ENCODE peak calls at places on chromosomes 13 and 19, in eight cellular contexts. L, R, G, V, D, N, W and B are unnamed samples. For H3K4me1, the result is how much of the 10 kb centered on the place peaks cover.

GRCh38 chr19:50490411-50490811 is 13.8 kb upstream of the GARIN5A start:
- DNase-seq in L (no peak), R (no peak), G (no peak), V (no peak), D (no peak), N (no peak), W (no peak), B (no peak)

GRCh38 chr19:31372245-31372781 is 23.1 kb upstream of the TSHZ3 start:
- DNase-seq in L (no peak), R (no peak), G (no peak), V (no peak), D (no peak), N (no peak), W (no peak), B (no peak)

GRCh38 chr13:42814868-42815267 is 33.5 kb downstream of the FAM216B start:
- DNase-seq in L (peak), R (no peak), G (peak), V (no peak), D (no peak), N (no peak), W (no peak), B (no peak)

GRCh38 chr19:38815059-38816001 is 2.6 kb upstream of the LGALS4 start:
- DNase-seq in L (no peak), R (no peak), G (no peak), V (no peak), D (no peak), N (no peak), W (no peak), B (no peak)

GRCh38 chr13:95002126-95002525 is 289.8 kb upstream of the SOX21 start:
- DNase-seq in L (no peak), R (no peak), G (no peak), V (no peak), D (no peak), N (no peak), W (no peak), B (no peak)

GRCh38 chr13:58843567-58843966 is 1212.0 kb downstream of the PCDH17 start:
- DNase-seq in L (no peak), R (no peak), G (no peak), V (no peak), D (no peak), N (no peak), W (no peak), B (no peak)

GRCh38 chr13:79405501-79405830 is 589 bp downstream of the RBM26 start:
- DNase-seq in L (no peak), R (no peak), G (peak), V (no peak), D (no peak), N (no peak), W (no peak), B (no peak)

GRCh38 chr19:54449701-54450069 is 686 bp downstream of the LENG8 start:
- DNase-seq in L (peak), R (no peak), G (no peak), V (no peak), D (no peak), N (no peak), W (no peak), B (no peak)

GRCh38 chr19:19657397-19657783 is 6.1 kb downstream of the ATP13A1 start:
- DNase-seq in L (no peak), R (no peak), G (no peak), V (peak), D (no peak), N (no peak), W (no peak), B (no peak)

GRCh38 chr13:24557121-24557520 is 44.5 kb upstream of the PARP4 start:
- DNase-seq in L (no peak), R (no peak), G (no peak), V (no peak), D (no peak), N (no peak), W (no peak), B (no peak)

GRCh38 chr19:31586282-31586681 is 237.0 kb upstream of the TSHZ3 start:
- DNase-seq in L (peak), R (no peak), G (no peak), V (no peak), D (no peak), N (no peak), W (no peak), B (no peak)

GRCh38 chr13:37065893-37066526 is 6.5 kb upstream of the SUPT20H start:
- DNase-seq in L (no peak), R (no peak), G (no peak), V (no peak), D (no peak), N (no peak), W (no peak), B (no peak)

GRCh38 chr13:37070145-37070695 is 10.7 kb upstream of the SUPT20H start:
- DNase-seq in L (no peak), R (no peak), G (no peak), V (no peak), D (no peak), N (no peak), W (no peak), B (no peak)

GRCh38 chr13:37068962-37069361 is 9.5 kb upstream of the SUPT20H start:
- DNase-seq in L (peak), R (peak), G (no peak), V (no peak), D (no peak), N (no peak), W (no peak), B (no peak)

GRCh38 chr13:37069597-37070103 is 10.2 kb upstream of the SUPT20H start:
- DNase-seq in L (no peak), R (no peak), G (no peak), V (no peak), D (no peak), N (no peak), W (no peak), B (no peak)

GRCh38 chr13:37067874-37068273 is 8.4 kb upstream of the SUPT20H start:
- DNase-seq in L (no peak), R (no peak), G (no peak), V (no peak), D (no peak), N (no peak), W (no peak), B (no peak)
- H3K4me1 ChIP-seq in L (under half), R (under half), G (under half), V (under half), D (under half), N (under half), W (under half), B (under half)

GRCh38 chr19:42023943-42024260 is 29.9 kb upstream of the ATP1A3 start:
- DNase-seq in L (no peak), R (no peak), G (no peak), V (no peak), D (no peak), N (no peak), W (no peak), B (no peak)

GRCh38 chr19:42024622-42025111 is 30.6 kb upstream of the ATP1A3 start:
- DNase-seq in L (peak), R (no peak), G (no peak), V (no peak), D (no peak), N (no peak), W (no peak), B (peak)

GRCh38 chr19:42032428-42032827 is 37.6 kb downstream of the GRIK5 start:
- DNase-seq in L (no peak), R (no peak), G (no peak), V (no peak), D (no peak), N (no peak), W (no peak), B (no peak)

GRCh38 chr19:42030605-42031004 is 36.6 kb upstream of the ATP1A3 start:
- DNase-seq in L (no peak), R (no peak), G (no peak), V (no peak), D (no peak), N (no peak), W (no peak), B (no peak)

GRCh38 chr19:42028304-42029216 is 34.5 kb upstream of the ATP1A3 start:
- DNase-seq in L (no peak), R (peak), G (no peak), V (no peak), D (no peak), N (no peak), W (no peak), B (no peak)
- H3K4me3 ChIP-seq in L (no peak), R (peak), G (no peak), V (no peak), D (no peak), N (no peak), W (no peak), B (no peak)

GRCh38 chr13:74070513-74070912 is 63.7 kb downstream of the KLF12 start:
- DNase-seq in L (no peak), R (no peak), G (no peak), V (no peak), D (no peak), N (no peak), W (no peak), B (no peak)

GRCh38 chr13:74067818-74068217 is 66.4 kb downstream of the KLF12 start:
- DNase-seq in L (peak), R (no peak), G (no peak), V (no peak), D (no peak), N (no peak), W (no peak), B (no peak)

GRCh38 chr13:74066937-74067336 is 67.3 kb downstream of the KLF12 start:
- DNase-seq in L (peak), R (no peak), G (no peak), V (no peak), D (no peak), N (no peak), W (no peak), B (no peak)

GRCh38 chr13:74068471-74068870 is 65.7 kb downstream of the KLF12 start:
- DNase-seq in L (no peak), R (no peak), G (no peak), V (no peak), D (no peak), N (no peak), W (no peak), B (no peak)

DNA sequence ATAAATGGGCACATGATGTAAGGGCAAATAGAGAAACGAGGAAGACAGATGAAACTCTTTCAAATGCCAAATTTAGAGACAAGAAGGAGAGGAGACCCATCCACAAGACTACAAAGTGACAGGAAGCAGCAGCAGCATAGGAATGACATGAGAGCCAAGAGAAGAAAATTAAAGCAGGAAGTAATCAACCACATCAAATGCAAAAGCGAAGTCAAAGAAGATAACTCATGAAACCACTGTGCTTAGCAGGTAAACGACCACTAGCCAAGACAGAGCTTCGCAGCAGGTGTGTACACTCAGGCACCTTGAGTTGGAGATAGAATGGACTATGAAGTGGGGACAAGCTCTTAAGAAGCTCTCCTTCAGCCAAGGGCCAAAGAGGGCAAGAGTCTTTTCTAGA is 64.1 kb downstream of the KLF12 start:
- DNase-seq in L (no peak), R (no peak), G (no peak), V (no peak), D (no peak), N (no peak), W (no peak), B (no peak)
- TF ChIP-seq POLR2A in L (no peak), R (no peak), G (no peak), V (no peak), D (no peak), N (no peak), W (no peak), B (no peak)

DNA sequence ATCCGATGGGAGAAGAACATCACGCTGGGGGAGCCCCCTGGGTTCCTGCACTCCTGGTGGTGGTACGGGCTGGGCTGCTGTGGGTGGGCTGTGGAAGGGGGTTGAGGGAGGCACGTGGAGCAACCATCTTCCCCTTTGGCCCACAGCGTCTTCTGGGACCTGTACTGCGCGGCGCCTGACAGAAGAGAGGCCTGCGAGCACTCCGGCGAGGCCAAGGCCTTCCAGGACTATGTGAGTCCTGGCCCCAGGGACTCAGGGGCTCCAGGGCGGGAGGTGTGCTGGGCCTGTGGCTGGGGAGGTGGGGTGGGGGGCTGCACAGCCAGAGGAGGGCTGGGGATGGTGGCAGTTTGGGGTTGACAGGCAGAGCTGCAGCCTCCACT is 8.5 kb downstream of the SSBP4 start:
- DNase-seq in L (no peak), R (no peak), G (no peak), V (no peak), D (no peak), N (no peak), W (no peak), B (no peak)
- H3K4me1 ChIP-seq in L (under half), R (under half), G (under half), V (under half), D (under half), N (under half), W (under half), B (under half)

DNA sequence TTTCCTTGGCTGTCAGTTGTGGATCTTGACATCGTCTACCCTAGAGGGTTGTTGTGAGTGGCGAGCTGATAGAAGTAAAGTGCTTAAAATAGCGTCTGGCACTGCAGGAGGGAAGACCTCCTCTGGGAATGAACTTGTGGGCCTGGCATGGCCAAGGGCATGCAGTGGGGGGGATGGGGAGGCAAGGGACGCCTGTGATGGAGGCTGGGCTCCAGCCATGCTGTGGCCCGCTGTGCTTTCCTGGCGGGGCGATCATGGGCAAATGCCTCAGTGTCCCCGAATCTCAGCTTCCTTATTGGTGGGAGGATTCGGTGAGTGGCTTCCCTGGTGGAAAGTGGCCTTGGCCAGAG is 10.7 kb downstream of the CARM1 start:
- DNase-seq in L (no peak), R (no peak), G (no peak), V (no peak), D (no peak), N (no peak), W (no peak), B (no peak)
- H3K4me3 ChIP-seq in L (no peak), R (no peak), G (no peak), V (no peak), D (no peak), N (no peak), W (no peak), B (no peak)

GRCh38 chr19:32674959-32675719 is at the start of gene ANKRD27:
- DNase-seq in L (peak), R (peak), G (peak), V (peak), D (peak), N (peak), W (peak), B (peak)
- TF ChIP-seq POLR2A in L (peak), R (peak), G (peak), V (no peak), D (peak), N (no peak), W (no peak), B (peak)